ENCODE peak calls at places on chromosomes 1 and 21, in six cellular contexts. G is T-helper 17 cell; O is coronary artery; M is activated CD4-positive, alpha-beta T cell treated with anti-CD3 and anti-CD28 coated beads for 24 hours; L is neural progenitor cell; F is T-helper 1 cell. U is an unnamed sample.

GRCh38 chr1:84991097-84991890 is 5.6 kb downstream of the MCOLN2 start:
- DNase-seq in F (no peak), M (no peak), O (no peak), G (no peak), L (no peak), U (no peak)

GRCh38 chr1:61241864-61242472 is 159.6 kb downstream of the NFIA start:
- DNase-seq in O (no peak), F (no peak), L (no peak), M (no peak), G (no peak), U (no peak)

GRCh38 chr1:7089485-7089884 is 304.2 kb downstream of the CAMTA1 start:
- DNase-seq in G (no peak), M (no peak), O (no peak), L (no peak), F (no peak), U (no peak)

GRCh38 chr1:116956378-116956777 is 45.2 kb upstream of the CD101 start:
- DNase-seq in M (no peak), O (no peak), G (no peak), L (no peak), F (no peak), U (no peak)

GRCh38 chr1:25037174-25038074 is 107.3 kb upstream of the RUNX3 start:
- DNase-seq in F (peak), L (peak), M (peak), G (peak), O (no peak), U (peak)

GRCh38 chr21:42539931-42540343 is 26.3 kb downstream of the SLC37A1 start:
- DNase-seq in L (peak), G (no peak), O (no peak), M (no peak), F (no peak), U (no peak)

GRCh38 chr1:110581637-110582036 is 24.5 kb downstream of the KCNA2 start:
- DNase-seq in L (peak), M (no peak), F (no peak), G (no peak), O (peak), U (no peak)

GRCh38 chr1:235430991-235431390 is 63.8 kb downstream of the TBCE start:
- DNase-seq in L (no peak), M (no peak), F (no peak), G (no peak), O (no peak), U (no peak)

GRCh38 chr1:31621498-31621820 is 4.0 kb downstream of the HCRTR1 start:
- DNase-seq in O (peak), G (no peak), L (no peak), M (no peak), F (no peak), U (no peak)

GRCh38 chr1:151723726-151724370 is 2.5 kb downstream of the RIIAD1 start:
- DNase-seq in O (no peak), G (no peak), F (no peak), M (no peak), L (no peak), U (no peak)

GRCh38 chr1:199612976-199613774 is 414.3 kb upstream of the NR5A2 start:
- DNase-seq in L (no peak), O (no peak), M (no peak), G (no peak), F (no peak), U (no peak)

GRCh38 chr1:211587123-211587522 is 8.2 kb upstream of the SLC30A1 start:
- DNase-seq in O (no peak), L (no peak), G (no peak), M (no peak), F (no peak), U (no peak)

GRCh38 chr1:162081316-162081715 is 11.8 kb downstream of the NOS1AP start:
- DNase-seq in L (no peak), M (no peak), G (no peak), O (no peak), F (no peak), U (no peak)

U was measured in T-helper 22 cell.